ENCODE peak calls at places on chromosomes 16 and 17, in eight cellular contexts. V is stimulated activated CD4-positive, alpha-beta T cell treated with anti-CD3 and anti-CD28 coated beads, Interleukin-4, amount 100 ng/mL, for 4 hours; Q is stimulated activated CD8-positive, alpha-beta memory T cell treated with anti-CD3 and anti-CD28 coated beads, Interleukin-4, amount 100 ng/mL, for 4 hours; W is HT-29; L is omental fat pad; K is retina; I is WTC11; B is fibroblast of mammary gland. H is an unnamed sample.
A peak's percentile ranks its signal among the peaks of the same experiment; 100 is the strongest.

GRCh38 chr16:86362155-86362849 is 148.0 kb upstream of the FOXF1 start:
- DNase-seq in I (no peak), L (no peak), K (no peak), V (no peak), W (no peak), Q (no peak), B (peak; percentile 32), H (no peak)

GRCh38 chr17:77619851-77620250 is 338.7 kb upstream of the TNRC6C start:
- DNase-seq in V (no peak), K (no peak), I (no peak), B (peak; percentile 61), W (no peak), Q (no peak), L (no peak), H (no peak)

GRCh38 chr17:76706817-76707216 is 3.9 kb downstream of the MXRA7 start:
- DNase-seq in I (no peak), K (no peak), Q (no peak), W (no peak), B (no peak), V (no peak), L (no peak), H (no peak)

GRCh38 chr17:56034120-56034757 is 119.0 kb upstream of the ANKFN1 start:
- DNase-seq in I (no peak), K (no peak), V (no peak), Q (no peak), B (peak; percentile 9), W (no peak), L (no peak), H (no peak)

GRCh38 chr17:51660266-51660665 is 399.9 kb downstream of the UTP18 start:
- DNase-seq in K (no peak), I (no peak), Q (no peak), V (no peak), B (no peak), W (no peak), L (no peak), H (no peak)

GRCh38 chr17:82088838-82089722 is 9.0 kb downstream of the FASN start:
- DNase-seq in B (no peak), L (no peak), I (no peak), Q (no peak), V (no peak), W (no peak), K (no peak), H (no peak)

GRCh38 chr17:77233635-77234334 is 93.0 kb downstream of the SEC14L1 start:
- DNase-seq in I (no peak), V (no peak), L (peak; percentile 48), W (peak; percentile 43), B (peak; percentile 94), K (no peak), Q (no peak), H (no peak)

GRCh38 chr17:50447870-50448573 is 20.7 kb downstream of the CHAD start:
- DNase-seq in Q (no peak), B (no peak), K (no peak), V (no peak), W (no peak), I (no peak), L (no peak), H (no peak)

GRCh38 chr17:5122586-5123342 is 6.9 kb downstream of the USP6 start:
- DNase-seq in Q (no peak), V (no peak), I (peak; percentile 56), B (no peak), W (no peak), K (peak; percentile 85), L (no peak), H (peak; percentile 43)

GRCh38 chr16:4847774-4848587 is 700 bp downstream of the UBN1 start:
- DNase-seq in B (peak; percentile 85), Q (peak; percentile 1), K (peak; percentile 37), L (peak; percentile 33), I (peak; percentile 33), W (peak; percentile 59), V (peak; percentile 31), H (peak; percentile 54)

GRCh38 chr17:16995930-16996329 is 24.0 kb upstream of the TNFRSF13B start:
- DNase-seq in Q (no peak), L (no peak), V (no peak), W (no peak), B (no peak), I (no peak), K (no peak), H (no peak)

GRCh38 chr16:67881557-67882220 is 3.0 kb upstream of the NRN1L start:
- DNase-seq in W (no peak), B (no peak), V (no peak), K (no peak), Q (no peak), I (no peak), L (no peak), H (no peak)

GRCh38 chr16:67396159-67396774 is 3.0 kb upstream of the TPPP3 start:
- DNase-seq in W (peak; percentile 95), B (peak; percentile 69), I (peak; percentile 88), L (no peak), V (no peak), Q (no peak), K (peak; percentile 91), H (peak; percentile 69)

GRCh38 chr17:47862621-47863440 is 11.9 kb upstream of the SP6 start:
- DNase-seq in Q (no peak), W (no peak), I (no peak), K (no peak), B (peak; percentile 85), L (no peak), V (no peak), H (no peak)

GRCh38 chr17:50264263-50265113 is 9.8 kb upstream of the TMEM92 start:
- DNase-seq in V (no peak), L (no peak), Q (no peak), W (no peak), K (peak; percentile 63), B (peak; percentile 67), I (no peak), H (peak; percentile 47)

GRCh38 chr17:2157081-2157480 is 102.2 kb downstream of the HIC1 start:
- DNase-seq in V (no peak), L (no peak), I (no peak), Q (no peak), K (no peak), W (no peak), B (peak; percentile 98), H (no peak)

GRCh38 chr16:24509536-24509935 is 29.8 kb upstream of the RBBP6 start:
- DNase-seq in L (no peak), B (no peak), Q (no peak), W (no peak), I (no peak), V (no peak), K (no peak), H (no peak)

GRCh38 chr16:1984347-1985225 is 593 bp downstream of the GFER start:
- DNase-seq in I (peak; percentile 46), B (no peak), Q (no peak), K (no peak), L (no peak), W (peak; percentile 36), V (no peak), H (no peak)

GRCh38 chr16:67311607-67312449 is 14.7 kb downstream of the KCTD19 start:
- DNase-seq in K (no peak), B (peak; percentile 100), I (no peak), W (no peak), V (peak; percentile 71), L (peak; percentile 40), Q (peak; percentile 22), H (no peak)

GRCh38 chr17:596287-596686 is 118.4 kb downstream of the VPS53 start:
- DNase-seq in Q (no peak), W (peak; percentile 39), K (no peak), B (no peak), I (no peak), L (no peak), V (no peak), H (no peak)

GRCh38 chr17:69046130-69046807 is 14.5 kb downstream of the ABCA9 start:
- DNase-seq in L (no peak), W (no peak), Q (no peak), V (no peak), B (no peak), K (no peak), I (no peak), H (no peak)

GRCh38 chr17:8041249-8041928 is 2.5 kb downstream of the ALOX15B start:
- DNase-seq in L (no peak), Q (no peak), B (peak; percentile 95), W (peak; percentile 61), I (no peak), V (peak; percentile 24), K (peak; percentile 43), H (no peak)

GRCh38 chr16:72938426-72939164 is 109.3 kb downstream of the ZFHX3 start:
- DNase-seq in Q (no peak), V (no peak), B (peak; percentile 91), K (peak; percentile 35), I (no peak), L (peak; percentile 52), W (no peak), H (peak; percentile 50)

GRCh38 chr16:27920391-27920891 is 143.1 kb downstream of the GSG1L start:
- DNase-seq in W (peak; percentile 28), K (peak; percentile 57), V (no peak), Q (no peak), I (peak; percentile 67), L (no peak), B (no peak), H (no peak)

GRCh38 chr17:55769625-55770000 is 18.8 kb downstream of the PCTP start:
- DNase-seq in W (no peak), B (peak; percentile 98), Q (no peak), K (no peak), V (no peak), I (no peak), L (no peak), H (no peak)

GRCh38 chr17:10162034-10162433 is 36.4 kb downstream of the GAS7 start:
- DNase-seq in L (no peak), K (no peak), I (no peak), Q (no peak), V (no peak), W (no peak), B (no peak), H (no peak)

GRCh38 chr16:78731785-78732184 is 632.3 kb downstream of the WWOX start:
- DNase-seq in Q (no peak), W (no peak), V (no peak), K (no peak), I (no peak), B (no peak), L (no peak), H (no peak)

GRCh38 chr17:4706121-4706520 is 2.2 kb upstream of the PELP1 start:
- DNase-seq in V (no peak), Q (no peak), W (no peak), B (peak; percentile 63), I (no peak), K (no peak), L (no peak), H (no peak)

GRCh38 chr16:73228649-73229048 is 180.7 kb upstream of the ZFHX3 start:
- DNase-seq in W (no peak), B (peak; percentile 57), L (no peak), K (no peak), I (no peak), V (no peak), Q (no peak), H (no peak)

GRCh38 chr16:70162041-70162451 is 11.5 kb upstream of the CLEC18C start:
- DNase-seq in W (peak; percentile 80), V (no peak), L (no peak), K (peak; percentile 2), Q (no peak), B (peak; percentile 83), I (no peak), H (no peak)

GRCh38 chr17:8226536-8227237 is 16.3 kb upstream of the AURKB start:
- DNase-seq in B (peak; percentile 93), I (peak; percentile 81), V (peak; percentile 44), L (no peak), W (peak; percentile 13), Q (no peak), K (peak; percentile 93), H (peak; percentile 48)

GRCh38 chr17:78706271-78706915 is 75.7 kb downstream of the CYTH1 start:
- DNase-seq in I (no peak), W (no peak), B (no peak), Q (no peak), V (no peak), K (no peak), L (no peak), H (no peak)

GRCh38 chr16:3029499-3030127 is 5.8 kb downstream of the THOC6 start:
- DNase-seq in L (no peak), B (peak; percentile 36), W (no peak), K (no peak), V (peak; percentile 45), I (no peak), Q (no peak), H (no peak)

GRCh38 chr17:66348605-66349165 is 46.3 kb downstream of the PRKCA start:
- DNase-seq in I (no peak), B (peak; percentile 84), Q (no peak), K (no peak), L (no peak), V (no peak), W (peak; percentile 82), H (no peak)